ENCODE peak calls at places on chromosomes 13 and 19, in eight cellular contexts. One of them, this sample, is unnamed.

GRCh38 chr19:53879145-53880037 is 2.6 kb upstream of the PRKCG start:
- DNase-seq in nephron progenitor cell: peak; percentile 99
- DNase-seq in neural crest cell: peak; percentile 99
- DNase-seq in SK-N-SH: peak; percentile 98
- DNase-seq in gastrocnemius medialis: peak; percentile 76
- DNase-seq in neural progenitor cell: peak; percentile 99
- DNase-seq in tibial nerve: peak; percentile 87
- DNase-seq in endodermal cell: peak; percentile 100
- DNase-seq in this sample: peak; percentile 78

GRCh38 chr13:79907527-79907926 is 426.6 kb downstream of the NDFIP2 start:
- DNase-seq in nephron progenitor cell: no peak
- DNase-seq in neural crest cell: no peak
- DNase-seq in SK-N-SH: no peak
- DNase-seq in gastrocnemius medialis: no peak
- DNase-seq in neural progenitor cell: no peak
- DNase-seq in tibial nerve: no peak
- DNase-seq in endodermal cell: no peak
- DNase-seq in this sample: no peak

GRCh38 chr19:38409631-38410133 is 6.8 kb downstream of the FAM98C start:
- DNase-seq in nephron progenitor cell: no peak
- DNase-seq in neural crest cell: no peak
- DNase-seq in SK-N-SH: no peak
- DNase-seq in gastrocnemius medialis: no peak
- DNase-seq in neural progenitor cell: no peak
- DNase-seq in tibial nerve: no peak
- DNase-seq in endodermal cell: no peak
- DNase-seq in this sample: peak; percentile 32

GRCh38 chr13:50871405-50871804 is 27.9 kb upstream of the DLEU7 start:
- DNase-seq in nephron progenitor cell: no peak
- DNase-seq in neural crest cell: no peak
- DNase-seq in SK-N-SH: no peak
- DNase-seq in gastrocnemius medialis: no peak
- DNase-seq in neural progenitor cell: no peak
- DNase-seq in tibial nerve: no peak
- DNase-seq in endodermal cell: no peak
- DNase-seq in this sample: no peak

GRCh38 chr13:105502193-105502592 is 1033.3 kb downstream of the EFNB2 start:
- DNase-seq in nephron progenitor cell: no peak
- DNase-seq in neural crest cell: no peak
- DNase-seq in SK-N-SH: no peak
- DNase-seq in gastrocnemius medialis: no peak
- DNase-seq in neural progenitor cell: peak; percentile 64
- DNase-seq in tibial nerve: no peak
- DNase-seq in endodermal cell: peak; percentile 62
- DNase-seq in this sample: no peak

GRCh38 chr19:29665826-29666633 is 769 bp downstream of the PLEKHF1 start:
- DNase-seq in nephron progenitor cell: peak; percentile 28
- DNase-seq in neural crest cell: no peak
- DNase-seq in SK-N-SH: peak; percentile 70
- DNase-seq in gastrocnemius medialis: peak; percentile 81
- DNase-seq in neural progenitor cell: peak; percentile 62
- DNase-seq in tibial nerve: no peak
- DNase-seq in endodermal cell: peak; percentile 90
- DNase-seq in this sample: peak; percentile 36

GRCh38 chr13:37959284-37959683 is 89.7 kb upstream of the TRPC4 start:
- DNase-seq in nephron progenitor cell: no peak
- DNase-seq in neural crest cell: no peak
- DNase-seq in SK-N-SH: no peak
- DNase-seq in gastrocnemius medialis: no peak
- DNase-seq in neural progenitor cell: no peak
- DNase-seq in tibial nerve: no peak
- DNase-seq in endodermal cell: no peak
- DNase-seq in this sample: no peak

GRCh38 chr13:111425326-111425725 is 104.9 kb downstream of the TEX29 start:
- DNase-seq in nephron progenitor cell: no peak
- DNase-seq in neural crest cell: no peak
- DNase-seq in SK-N-SH: no peak
- DNase-seq in gastrocnemius medialis: no peak
- DNase-seq in neural progenitor cell: no peak
- DNase-seq in tibial nerve: no peak
- DNase-seq in endodermal cell: no peak
- DNase-seq in this sample: no peak

GRCh38 chr13:64289702-64290101 is 2874.1 kb upstream of the PCDH20 start:
- DNase-seq in nephron progenitor cell: no peak
- DNase-seq in neural crest cell: no peak
- DNase-seq in SK-N-SH: no peak
- DNase-seq in gastrocnemius medialis: no peak
- DNase-seq in neural progenitor cell: no peak
- DNase-seq in tibial nerve: no peak
- DNase-seq in endodermal cell: no peak
- DNase-seq in this sample: no peak

GRCh38 chr13:98746968-98747367 is 5.5 kb downstream of the SLC15A1 start:
- DNase-seq in nephron progenitor cell: no peak
- DNase-seq in neural crest cell: no peak
- DNase-seq in SK-N-SH: no peak
- DNase-seq in gastrocnemius medialis: no peak
- DNase-seq in neural progenitor cell: no peak
- DNase-seq in tibial nerve: no peak
- DNase-seq in endodermal cell: no peak
- DNase-seq in this sample: peak; percentile 67

GRCh38 chr19:55348317-55349034 is 6.0 kb downstream of the COX6B2 start:
- DNase-seq in nephron progenitor cell: peak; percentile 54
- DNase-seq in neural crest cell: no peak
- DNase-seq in SK-N-SH: no peak
- DNase-seq in gastrocnemius medialis: no peak
- DNase-seq in neural progenitor cell: peak; percentile 63
- DNase-seq in tibial nerve: no peak
- DNase-seq in endodermal cell: peak; percentile 81
- DNase-seq in this sample: no peak

GRCh38 chr19:44848036-44848804 is 2.1 kb downstream of the NECTIN2 start:
- DNase-seq in nephron progenitor cell: peak; percentile 52
- DNase-seq in neural crest cell: peak; percentile 12
- DNase-seq in SK-N-SH: peak; percentile 41
- DNase-seq in gastrocnemius medialis: no peak
- DNase-seq in neural progenitor cell: peak; percentile 67
- DNase-seq in tibial nerve: no peak
- DNase-seq in endodermal cell: peak; percentile 82
- DNase-seq in this sample: no peak

GRCh38 chr19:7393459-7393858 is 44.7 kb downstream of the ARHGEF18 start:
- DNase-seq in nephron progenitor cell: no peak
- DNase-seq in neural crest cell: no peak
- DNase-seq in SK-N-SH: no peak
- DNase-seq in gastrocnemius medialis: no peak
- DNase-seq in neural progenitor cell: no peak
- DNase-seq in tibial nerve: no peak
- DNase-seq in endodermal cell: no peak
- DNase-seq in this sample: no peak

GRCh38 chr13:23825179-23825578 is 64.0 kb downstream of the MIPEP start:
- DNase-seq in nephron progenitor cell: no peak
- DNase-seq in neural crest cell: no peak
- DNase-seq in SK-N-SH: no peak
- DNase-seq in gastrocnemius medialis: no peak
- DNase-seq in neural progenitor cell: no peak
- DNase-seq in tibial nerve: no peak
- DNase-seq in endodermal cell: no peak
- DNase-seq in this sample: no peak

GRCh38 chr13:95456837-95457236 is 95.7 kb upstream of the CLDN10 start:
- DNase-seq in nephron progenitor cell: no peak
- DNase-seq in neural crest cell: no peak
- DNase-seq in SK-N-SH: no peak
- DNase-seq in gastrocnemius medialis: no peak
- DNase-seq in neural progenitor cell: no peak
- DNase-seq in tibial nerve: no peak
- DNase-seq in endodermal cell: no peak
- DNase-seq in this sample: no peak

GRCh38 chr19:56383826-56384605 is 9.3 kb downstream of the ZNF582 start:
- DNase-seq in nephron progenitor cell: no peak
- DNase-seq in neural crest cell: no peak
- DNase-seq in SK-N-SH: no peak
- DNase-seq in gastrocnemius medialis: no peak
- DNase-seq in neural progenitor cell: no peak
- DNase-seq in tibial nerve: no peak
- DNase-seq in endodermal cell: no peak
- DNase-seq in this sample: no peak

GRCh38 chr19:32914879-32915278 is 45.3 kb upstream of the SLC7A9 start:
- DNase-seq in nephron progenitor cell: no peak
- DNase-seq in neural crest cell: no peak
- DNase-seq in SK-N-SH: no peak
- DNase-seq in gastrocnemius medialis: no peak
- DNase-seq in neural progenitor cell: no peak
- DNase-seq in tibial nerve: no peak
- DNase-seq in endodermal cell: no peak
- DNase-seq in this sample: peak; percentile 2

GRCh38 chr19:39128511-39129079 is 3.0 kb downstream of the PAK4 start:
- DNase-seq in nephron progenitor cell: no peak
- DNase-seq in neural crest cell: no peak
- DNase-seq in SK-N-SH: no peak
- DNase-seq in gastrocnemius medialis: no peak
- DNase-seq in neural progenitor cell: no peak
- DNase-seq in tibial nerve: no peak
- DNase-seq in endodermal cell: no peak
- DNase-seq in this sample: no peak

GRCh38 chr13:83752141-83752540 is 130.1 kb downstream of the SLITRK1 start:
- DNase-seq in nephron progenitor cell: no peak
- DNase-seq in neural crest cell: no peak
- DNase-seq in SK-N-SH: no peak
- DNase-seq in gastrocnemius medialis: no peak
- DNase-seq in neural progenitor cell: no peak
- DNase-seq in tibial nerve: no peak
- DNase-seq in endodermal cell: no peak
- DNase-seq in this sample: no peak

GRCh38 chr19:498591-498950 is 2.3 kb downstream of the MADCAM1 start:
- DNase-seq in nephron progenitor cell: no peak
- DNase-seq in neural crest cell: no peak
- DNase-seq in SK-N-SH: peak; percentile 66
- DNase-seq in gastrocnemius medialis: no peak
- DNase-seq in neural progenitor cell: no peak
- DNase-seq in tibial nerve: no peak
- DNase-seq in endodermal cell: no peak
- DNase-seq in this sample: no peak

GRCh38 chr19:19594371-19594770 is 24.1 kb downstream of the PBX4 start:
- DNase-seq in nephron progenitor cell: no peak
- DNase-seq in neural crest cell: no peak
- DNase-seq in SK-N-SH: no peak
- DNase-seq in gastrocnemius medialis: no peak
- DNase-seq in neural progenitor cell: no peak
- DNase-seq in tibial nerve: no peak
- DNase-seq in endodermal cell: no peak
- DNase-seq in this sample: no peak

GRCh38 chr19:19597809-19598306 is 20.6 kb downstream of the PBX4 start:
- DNase-seq in nephron progenitor cell: no peak
- DNase-seq in neural crest cell: no peak
- DNase-seq in SK-N-SH: no peak
- DNase-seq in gastrocnemius medialis: no peak
- DNase-seq in neural progenitor cell: no peak
- DNase-seq in tibial nerve: no peak
- DNase-seq in endodermal cell: no peak
- DNase-seq in this sample: no peak

GRCh38 chr19:19592690-19593089 is 25.8 kb downstream of the PBX4 start:
- DNase-seq in nephron progenitor cell: no peak
- DNase-seq in neural crest cell: no peak
- DNase-seq in SK-N-SH: no peak
- DNase-seq in gastrocnemius medialis: no peak
- DNase-seq in neural progenitor cell: no peak
- DNase-seq in tibial nerve: no peak
- DNase-seq in endodermal cell: no peak
- DNase-seq in this sample: no peak

GRCh38 chr19:19599190-19599535 is 19.3 kb downstream of the PBX4 start:
- DNase-seq in nephron progenitor cell: no peak
- DNase-seq in neural crest cell: no peak
- DNase-seq in SK-N-SH: no peak
- DNase-seq in gastrocnemius medialis: no peak
- DNase-seq in neural progenitor cell: no peak
- DNase-seq in tibial nerve: no peak
- DNase-seq in endodermal cell: no peak
- DNase-seq in this sample: no peak

GRCh38 chr19:19595171-19595701 is 23.3 kb downstream of the PBX4 start:
- DNase-seq in nephron progenitor cell: no peak
- DNase-seq in neural crest cell: no peak
- DNase-seq in SK-N-SH: peak; percentile 72
- DNase-seq in gastrocnemius medialis: no peak
- DNase-seq in neural progenitor cell: no peak
- DNase-seq in tibial nerve: no peak
- DNase-seq in endodermal cell: no peak
- DNase-seq in this sample: peak; percentile 55
- TF ChIP-seq CTCF in nephron progenitor cell: no peak
- TF ChIP-seq CTCF in neural crest cell: no peak
- TF ChIP-seq CTCF in SK-N-SH: no peak
- TF ChIP-seq CTCF in gastrocnemius medialis: no peak
- TF ChIP-seq CTCF in neural progenitor cell: no peak
- TF ChIP-seq CTCF in tibial nerve: no peak
- TF ChIP-seq CTCF in endodermal cell: no peak
- TF ChIP-seq CTCF in this sample: no peak

GRCh38 chr19:5291588-5292193 is 48.9 kb downstream of the PTPRS start:
- DNase-seq in nephron progenitor cell: no peak
- DNase-seq in neural crest cell: no peak
- DNase-seq in SK-N-SH: peak; percentile 27
- DNase-seq in gastrocnemius medialis: no peak
- DNase-seq in neural progenitor cell: no peak
- DNase-seq in tibial nerve: no peak
- DNase-seq in endodermal cell: no peak
- DNase-seq in this sample: no peak
- TF ChIP-seq CTCF in nephron progenitor cell: no peak
- TF ChIP-seq CTCF in neural crest cell: no peak
- TF ChIP-seq CTCF in SK-N-SH: no peak
- TF ChIP-seq CTCF in gastrocnemius medialis: no peak
- TF ChIP-seq CTCF in neural progenitor cell: no peak
- TF ChIP-seq CTCF in tibial nerve: no peak
- TF ChIP-seq CTCF in endodermal cell: no peak
- TF ChIP-seq CTCF in this sample: no peak

DNA sequence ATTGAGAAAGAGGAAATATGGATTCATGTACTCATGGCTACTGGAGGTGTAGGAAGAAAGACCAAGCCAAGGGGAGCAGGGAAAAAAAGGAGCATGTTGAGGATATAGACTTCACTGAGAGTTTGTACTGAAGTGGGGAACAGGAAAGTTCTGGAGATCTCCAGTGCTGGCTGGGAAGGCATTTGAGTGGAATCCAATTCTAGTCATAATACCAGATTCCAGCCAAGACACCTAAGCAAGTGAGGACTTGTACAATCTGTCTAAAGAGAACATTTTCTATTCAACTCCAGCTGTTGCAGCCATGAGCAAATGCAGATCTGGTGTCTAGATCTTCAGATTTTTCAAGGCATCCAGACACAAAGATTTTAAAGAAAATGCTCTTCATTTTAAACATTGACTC is 412.5 kb downstream of the OXGR1 start:
- DNase-seq in nephron progenitor cell: no peak
- DNase-seq in neural crest cell: no peak
- DNase-seq in SK-N-SH: no peak
- DNase-seq in gastrocnemius medialis: no peak
- DNase-seq in neural progenitor cell: no peak
- DNase-seq in tibial nerve: no peak
- DNase-seq in endodermal cell: no peak
- DNase-seq in this sample: peak; percentile 38
- TF ChIP-seq CTCF in nephron progenitor cell: no peak
- TF ChIP-seq CTCF in neural crest cell: no peak
- TF ChIP-seq CTCF in SK-N-SH: no peak
- TF ChIP-seq CTCF in gastrocnemius medialis: no peak
- TF ChIP-seq CTCF in neural progenitor cell: no peak
- TF ChIP-seq CTCF in tibial nerve: no peak
- TF ChIP-seq CTCF in endodermal cell: no peak
- TF ChIP-seq CTCF in this sample: no peak

GRCh38 chr13:40993119-40993518 is 26.0 kb downstream of the ELF1 start:
- DNase-seq in nephron progenitor cell: no peak
- DNase-seq in neural crest cell: no peak
- DNase-seq in SK-N-SH: no peak
- DNase-seq in gastrocnemius medialis: no peak
- DNase-seq in neural progenitor cell: peak; percentile 15
- DNase-seq in tibial nerve: no peak
- DNase-seq in endodermal cell: peak; percentile 49
- DNase-seq in this sample: no peak
- TF ChIP-seq CTCF in nephron progenitor cell: no peak
- TF ChIP-seq CTCF in neural crest cell: no peak
- TF ChIP-seq CTCF in SK-N-SH: no peak
- TF ChIP-seq CTCF in gastrocnemius medialis: no peak
- TF ChIP-seq CTCF in neural progenitor cell: no peak
- TF ChIP-seq CTCF in tibial nerve: no peak
- TF ChIP-seq CTCF in endodermal cell: no peak
- TF ChIP-seq CTCF in this sample: no peak